ENCODE peak calls at places on chromosomes 2 and 18, in five cellular contexts. G, U, O, P and Q are unnamed samples.

GRCh38 chr2:233532971-233533370 is 33.6 kb downstream of the USP40 start:
- DNase-seq in O (no peak), G (no peak), U (no peak), P (no peak), Q (no peak)

GRCh38 chr18:76621782-76622495 is 126.9 kb upstream of the ZNF516 start:
- DNase-seq in P (no peak), G (no peak), U (no peak), O (no peak), Q (no peak)

GRCh38 chr2:8676191-8676914 is 5.5 kb upstream of the ID2 start:
- DNase-seq in G (peak), P (no peak), U (peak), O (peak), Q (peak)

GRCh38 chr18:60466671-60467070 is 94.1 kb upstream of the MC4R start:
- DNase-seq in U (no peak), G (no peak), O (no peak), P (no peak), Q (no peak)

GRCh38 chr2:156319811-156320490 is 12.6 kb downstream of the NR4A2 start:
- DNase-seq in G (peak), O (peak), P (peak), U (no peak), Q (peak)

GRCh38 chr2:107383706-107384105 is 443.0 kb upstream of the RGPD4 start:
- DNase-seq in U (no peak), G (no peak), O (no peak), P (no peak), Q (no peak)

GRCh38 chr18:75129717-75130477 is 79.0 kb downstream of the PTGR3 start:
- DNase-seq in U (no peak), P (peak), G (no peak), O (no peak), Q (no peak)

GRCh38 chr2:240818543-240819403 is 1.2 kb downstream of the KIF1A start:
- DNase-seq in G (peak), P (peak), O (peak), U (no peak), Q (peak)

GRCh38 chr2:241049739-241050623 is 51.6 kb downstream of the SNED1 start:
- DNase-seq in P (no peak), O (no peak), G (no peak), U (no peak), Q (peak)

GRCh38 chr2:228938629-228939028 is 332.5 kb downstream of the PID1 start:
- DNase-seq in O (no peak), P (no peak), U (peak), G (no peak), Q (no peak)

GRCh38 chr2:48600204-48600813 is 17.3 kb upstream of the GTF2A1L start:
- DNase-seq in O (no peak), U (peak), P (no peak), G (no peak), Q (no peak)

GRCh38 chr2:239473211-239473805 is 72.5 kb upstream of the HDAC4 start:
- DNase-seq in O (no peak), G (no peak), U (no peak), P (no peak), Q (no peak)

GRCh38 chr2:216392945-216393840 is 19.1 kb upstream of the SMARCAL1 start:
- DNase-seq in O (no peak), P (no peak), U (no peak), G (no peak), Q (no peak)

GRCh38 chr18:55780591-55781071 is 192.6 kb upstream of the TCF4 start:
- DNase-seq in G (no peak), P (no peak), O (no peak), U (no peak), Q (no peak)

GRCh38 chr2:112941753-112942653 is 31.0 kb downstream of the IL37 start:
- DNase-seq in G (peak), U (peak), P (peak), O (peak), Q (peak)

GRCh38 chr18:35043207-35043606 is 2.0 kb downstream of the MAPRE2 start:
- DNase-seq in G (no peak), U (no peak), P (no peak), O (no peak), Q (no peak)

GRCh38 chr2:20225294-20226151 is 593 bp upstream of the SDC1 start:
- DNase-seq in U (peak), G (peak), P (peak), O (peak), Q (peak)

GRCh38 chr2:113755690-113756063 is 765 bp downstream of the SLC35F5 start:
- DNase-seq in G (no peak), U (peak), P (no peak), O (no peak), Q (no peak)

DNA sequence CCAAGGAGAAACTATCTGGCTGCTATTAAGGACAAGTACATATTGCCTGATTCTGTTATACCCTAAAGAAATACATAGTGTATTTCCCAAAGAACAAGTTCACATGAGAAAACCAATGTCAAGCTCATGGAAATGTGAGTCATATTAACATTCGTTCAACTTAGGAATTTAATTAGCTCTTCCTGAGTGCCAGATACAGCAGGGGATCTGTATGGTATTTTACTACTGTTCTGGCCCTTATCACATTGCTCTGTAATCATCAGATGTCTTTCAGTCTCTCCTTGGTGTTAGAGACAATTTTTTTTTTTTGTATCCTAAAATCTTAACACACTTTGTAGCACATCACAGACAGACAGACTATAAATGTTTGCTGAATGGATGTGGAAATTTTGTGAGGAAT is 395.0 kb upstream of the CRIM1 start:
- DNase-seq in O (no peak), U (no peak), P (no peak), G (no peak), Q (no peak)
- H3K27ac ChIP-seq in O (no peak), U (no peak), P (no peak), G (no peak), Q (no peak)

GRCh38 chr18:63763831-63764600 is 11.2 kb upstream of the SERPINB7 start:
- DNase-seq in U (peak), G (no peak), P (no peak), O (no peak), Q (no peak)

GRCh38 chr18:63757541-63757940 is 17.7 kb upstream of the SERPINB7 start:
- DNase-seq in G (no peak), O (no peak), P (no peak), U (no peak), Q (no peak)

GRCh38 chr18:63765837-63766236 is 9.4 kb upstream of the SERPINB7 start:
- DNase-seq in G (no peak), O (no peak), U (no peak), P (no peak), Q (no peak)

GRCh38 chr18:63758616-63759015 is 16.6 kb upstream of the SERPINB7 start:
- DNase-seq in O (no peak), G (no peak), U (no peak), P (no peak), Q (no peak)

DNA sequence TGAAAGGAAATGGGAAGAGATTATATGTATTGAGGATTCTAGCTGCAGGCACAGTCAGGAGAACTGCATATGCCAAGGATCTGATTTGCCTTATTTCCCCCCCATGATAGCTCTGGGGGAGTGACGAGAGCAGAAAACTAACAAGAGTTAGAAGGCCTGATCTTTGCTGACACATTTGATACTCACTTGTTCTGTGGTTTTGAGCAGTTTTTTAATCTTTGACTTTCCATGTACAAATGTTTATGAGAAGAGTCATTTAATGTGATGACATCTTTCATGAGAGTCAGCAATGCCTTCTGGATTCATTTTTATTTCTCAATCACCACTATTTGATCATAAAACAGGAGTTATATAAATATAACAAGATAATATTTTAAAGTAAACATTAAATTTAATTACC is 12.7 kb upstream of the SERPINB7 start:
- DNase-seq in P (no peak), G (no peak), O (no peak), U (peak), Q (no peak)
- H3K27ac ChIP-seq in P (no peak), G (no peak), O (no peak), U (peak), Q (no peak)

DNA sequence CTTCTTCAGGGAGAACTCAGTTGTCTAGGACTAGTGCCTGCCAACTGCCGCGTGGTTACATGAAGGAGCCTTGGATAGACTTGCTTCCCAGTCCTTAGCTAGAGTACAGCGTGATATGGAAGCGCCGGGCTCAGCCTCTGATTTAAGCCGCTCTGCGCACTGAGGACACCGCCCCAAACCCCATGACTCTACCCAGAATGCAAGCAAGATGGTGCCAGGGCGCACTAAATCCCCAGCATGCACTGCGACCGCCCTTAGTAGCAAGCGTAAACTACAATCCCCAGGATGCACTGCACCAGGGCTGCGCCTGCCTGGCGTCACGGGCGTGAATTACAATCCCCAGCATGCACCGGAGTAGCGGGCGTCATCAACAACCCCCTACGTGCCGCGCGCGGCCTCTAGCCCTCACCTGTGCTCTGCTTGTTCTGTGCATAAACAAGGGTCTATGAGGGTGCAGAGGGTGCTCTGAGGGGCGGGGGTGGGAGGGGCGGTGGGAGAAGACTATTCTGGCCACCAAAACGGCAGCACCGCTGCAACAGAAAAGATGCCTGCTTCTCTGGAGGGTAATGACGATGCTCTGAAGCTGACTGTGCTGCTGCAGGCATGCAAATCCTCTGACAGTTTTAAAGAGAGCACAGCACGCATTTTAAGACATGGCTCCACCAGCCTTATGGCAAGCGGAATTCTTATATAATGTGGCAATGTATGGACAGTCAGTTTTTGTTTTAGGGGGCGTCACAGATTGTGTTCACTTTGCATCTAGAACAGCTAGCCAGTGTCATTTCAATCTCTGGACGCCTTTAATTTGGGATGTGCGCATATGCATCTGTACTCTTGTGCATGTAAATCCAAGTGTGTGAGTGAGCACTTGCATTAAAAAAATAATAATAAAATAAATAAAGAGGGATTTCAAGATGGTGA is 282.5 kb upstream of the MYT1L start:
- DNase-seq in P (peak), U (peak), O (peak), G (peak), Q (peak)
- H3K27ac ChIP-seq in P (peak), U (no peak), O (no peak), G (peak), Q (no peak)

GRCh38 chr18:3044931-3045698 is 32.2 kb upstream of the LPIN2 start:
- DNase-seq in G (peak), P (no peak), U (peak), O (peak), Q (no peak)
- H3K27ac ChIP-seq in G (no peak), P (no peak), U (no peak), O (peak), Q (no peak)

DNA sequence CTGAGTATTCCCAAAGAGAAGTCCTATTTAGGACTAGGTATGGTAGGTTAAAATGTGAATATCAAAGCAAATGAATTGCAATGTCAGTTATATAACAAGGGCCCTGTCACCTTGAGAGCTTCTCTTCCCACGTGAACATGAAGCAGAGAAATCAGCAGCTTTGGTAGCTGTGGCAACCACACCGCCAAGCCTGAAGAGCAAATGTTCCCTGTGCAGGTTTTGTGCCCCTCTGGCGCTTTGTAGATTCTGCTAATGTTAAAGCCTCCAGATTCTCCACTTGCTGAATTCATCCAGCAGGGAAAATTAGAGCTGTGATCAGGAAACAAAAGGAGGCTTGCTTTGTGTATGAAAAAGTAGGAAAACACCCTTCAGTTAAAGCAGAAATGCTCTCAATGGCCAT is 322.6 kb downstream of the RBM43 start:
- DNase-seq in P (no peak), G (no peak), O (no peak), U (no peak), Q (no peak)
- H3K27ac ChIP-seq in P (no peak), G (no peak), O (no peak), U (no peak), Q (no peak)

DNA sequence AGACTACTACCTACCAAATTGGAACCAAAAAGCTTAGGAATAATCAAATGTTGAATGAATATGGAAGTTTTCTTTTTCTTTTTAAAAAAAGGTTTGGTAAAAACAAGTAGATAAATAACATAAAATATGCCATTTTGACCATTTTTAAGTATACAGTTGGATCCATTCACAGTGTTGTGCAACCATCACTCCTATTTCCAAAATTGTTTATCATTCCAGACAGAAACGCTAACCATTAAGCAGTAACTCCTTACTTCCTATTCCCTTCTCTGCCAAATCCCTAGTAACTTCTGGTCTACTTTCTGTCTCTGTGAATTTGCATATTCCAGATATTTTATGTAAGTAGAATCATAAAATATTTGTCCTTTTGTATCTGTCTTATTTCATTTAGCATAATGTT is 39.8 kb downstream of the CD302 start:
- DNase-seq in P (no peak), O (no peak), U (no peak), G (no peak), Q (no peak)
- H3K27ac ChIP-seq in P (no peak), O (no peak), U (no peak), G (no peak), Q (no peak)

GRCh38 chr2:44250376-44250775 is 24.9 kb upstream of the SLC3A1 start:
- DNase-seq in U (no peak), O (no peak), P (no peak), G (no peak), Q (no peak)

GRCh38 chr2:44257781-44258180 is 17.5 kb upstream of the SLC3A1 start:
- DNase-seq in O (no peak), G (no peak), P (no peak), U (no peak), Q (no peak)

GRCh38 chr2:44254023-44254422 is 21.3 kb upstream of the SLC3A1 start:
- DNase-seq in P (no peak), G (no peak), U (no peak), O (no peak), Q (no peak)
- H3K27ac ChIP-seq in P (no peak), G (no peak), U (no peak), O (no peak), Q (no peak)

DNA sequence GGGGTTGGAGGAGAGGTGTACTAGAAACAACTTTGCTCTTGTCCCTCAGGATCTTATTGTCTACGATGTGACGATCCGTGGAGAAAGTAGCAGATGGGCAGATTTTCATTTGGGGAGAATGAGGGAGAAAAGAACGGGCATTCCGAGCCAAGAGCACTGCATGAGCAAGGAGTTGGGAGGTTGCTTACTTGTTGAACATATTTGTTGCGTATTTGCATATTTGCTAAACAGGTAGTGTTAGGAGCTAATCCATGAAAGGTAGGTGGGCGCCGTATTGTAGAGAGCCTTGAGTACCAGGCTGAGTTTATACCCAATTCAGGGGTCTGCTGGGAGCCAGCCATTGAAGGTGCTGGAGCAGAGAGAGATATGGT is 490 bp downstream of the BCS1L start:
- DNase-seq in P (no peak), G (no peak), U (no peak), O (no peak), Q (no peak)
- H3K27ac ChIP-seq in P (peak), G (peak), U (peak), O (peak), Q (no peak)

DNA sequence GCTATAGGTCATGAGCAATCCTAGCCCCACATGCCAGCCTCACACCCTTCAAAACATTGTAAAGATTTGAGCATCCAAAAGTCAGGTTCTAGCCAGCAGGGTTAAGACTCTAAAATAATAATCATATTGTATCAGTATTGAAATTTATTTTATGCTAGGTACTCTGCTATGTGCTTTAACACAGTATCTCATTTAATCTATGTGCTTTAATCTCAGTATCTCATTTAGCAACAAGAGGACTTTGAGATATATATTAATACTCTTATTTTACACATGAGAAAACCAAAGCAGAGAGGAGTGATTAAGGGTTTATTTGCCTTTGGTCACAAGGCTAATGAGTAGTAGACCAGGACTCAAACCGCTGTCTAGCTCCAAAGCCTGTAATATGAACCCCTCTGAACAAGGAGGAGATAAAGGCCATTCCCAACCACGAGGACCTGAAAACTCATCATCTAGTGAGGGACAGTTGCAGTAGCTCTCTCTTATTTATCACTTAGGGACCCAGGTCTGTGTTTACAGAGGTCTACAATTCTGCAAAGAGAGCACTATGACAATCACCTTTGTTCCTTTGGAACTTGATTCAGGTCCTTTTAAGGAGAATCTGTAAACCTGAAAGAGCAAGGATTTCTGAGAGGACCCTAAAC is 116.5 kb upstream of the SERTAD2 start:
- DNase-seq in P (no peak), U (peak), O (no peak), G (no peak), Q (no peak)
- H3K27ac ChIP-seq in P (no peak), U (peak), O (no peak), G (peak), Q (no peak)